ENCODE peak calls at places on chromosomes 12 and 14, in five cellular contexts. X, N, O, D and B are unnamed samples.

GRCh38 chr12:26090853-26091510 is 33.9 kb downstream of the BHLHE41 start:
- DNase-seq in X (no peak), N (no peak), O (peak; percentile 12), D (no peak), B (peak; percentile 41)

GRCh38 chr12:30754383-30754749 is 385 bp downstream of the CAPRIN2 start:
- DNase-seq in X (no peak), N (no peak), O (no peak), D (no peak), B (no peak)

GRCh38 chr12:68240975-68241374 is 12.4 kb downstream of the IL22 start:
- DNase-seq in X (no peak), N (peak; percentile 46), O (peak; percentile 57), D (peak; percentile 41), B (no peak)

GRCh38 chr14:102605026-102605425 is 12.6 kb downstream of the RCOR1 start:
- DNase-seq in X (no peak), N (no peak), O (no peak), D (no peak), B (peak; percentile 80)

GRCh38 chr12:57477710-57478681 is 1.7 kb downstream of the ARHGAP9 start:
- DNase-seq in X (no peak), N (peak; percentile 67), O (peak; percentile 48), D (peak; percentile 63), B (no peak)

GRCh38 chr14:61561657-61562276 is 133.5 kb upstream of the HIF1A start:
- DNase-seq in X (no peak), N (no peak), O (peak; percentile 99), D (peak; percentile 82), B (peak; percentile 84)

GRCh38 chr14:95519699-95520098 is 3.2 kb upstream of the SYNE3 start:
- DNase-seq in X (no peak), N (peak; percentile 63), O (peak; percentile 77), D (peak; percentile 79), B (peak; percentile 77)

GRCh38 chr14:95290769-95291440 is 28.8 kb downstream of the CLMN start:
- DNase-seq in X (no peak), N (no peak), O (no peak), D (no peak), B (peak; percentile 36)

GRCh38 chr14:105477659-105478623 is 3.3 kb downstream of the CRIP2 start:
- DNase-seq in X (no peak), N (peak; percentile 75), O (no peak), D (no peak), B (no peak)

GRCh38 chr12:22380029-22380428 is 45.5 kb upstream of the ST8SIA1 start:
- DNase-seq in X (no peak), N (no peak), O (no peak), D (no peak), B (no peak)

DNA sequence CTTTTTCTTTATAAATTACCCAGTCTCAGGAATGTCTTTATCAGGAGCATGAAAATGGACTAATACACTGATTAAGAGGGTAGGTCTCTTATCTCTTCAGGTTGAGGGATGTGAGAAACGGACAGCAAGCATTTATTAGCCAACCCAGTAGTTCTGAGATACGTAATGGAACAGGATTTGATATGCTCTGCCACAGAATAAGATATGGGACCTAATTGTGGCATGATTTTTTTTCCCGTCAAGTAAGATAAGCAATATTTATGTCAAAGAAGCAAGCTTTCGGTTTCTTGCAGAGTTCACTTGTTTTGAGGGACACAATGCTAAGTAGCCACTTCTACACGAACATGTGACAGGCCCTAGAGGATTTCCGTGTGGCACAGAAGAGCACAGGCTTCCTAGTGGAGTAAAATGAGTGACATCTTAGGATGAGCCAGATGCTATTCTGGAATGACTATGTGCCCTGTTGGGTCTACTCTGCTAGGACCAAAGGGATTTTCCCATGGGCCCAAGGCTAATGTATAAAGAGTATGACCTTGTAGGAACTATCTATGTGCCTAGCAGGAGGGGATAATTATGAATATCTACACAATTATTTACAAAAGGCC is 57.9 kb downstream of the SLC38A1 start:
- DNase-seq in X (no peak), N (no peak), O (no peak), D (no peak), B (no peak)
- H3K27ac ChIP-seq in X (no peak overlapping the region), N (peak overlapping the region; percentile 87), O (no peak overlapping the region), D (no peak overlapping the region), B (no peak overlapping the region)

GRCh38 chr14:89621009-89621421 is 204.0 kb upstream of the FOXN3 start:
- DNase-seq in X (no peak), N (peak; percentile 60), O (no peak), D (no peak), B (no peak)
- H3K27ac ChIP-seq in X (no peak overlapping the region), N (peak overlapping the region; percentile 80), O (no peak overlapping the region), D (peak overlapping the region; percentile 33), B (no peak overlapping the region)

GRCh38 chr12:55938826-55939501 is 8.0 kb downstream of the DGKA start:
- DNase-seq in X (no peak), N (no peak), O (no peak), D (no peak), B (no peak)

GRCh38 chr12:55937956-55938355 is 7.0 kb downstream of the DGKA start:
- DNase-seq in X (no peak), N (no peak), O (peak; percentile 17), D (no peak), B (peak; percentile 76)

GRCh38 chr12:55942577-55943136 is 11.7 kb downstream of the DGKA start:
- DNase-seq in X (no peak), N (no peak), O (no peak), D (no peak), B (no peak)

GRCh38 chr12:55942055-55942454 is 11.1 kb downstream of the DGKA start:
- DNase-seq in X (no peak), N (no peak), O (no peak), D (no peak), B (no peak)

GRCh38 chr12:55940065-55940732 is 9.2 kb downstream of the DGKA start:
- DNase-seq in X (peak; percentile 64), N (peak; percentile 86), O (peak; percentile 81), D (peak; percentile 86), B (peak; percentile 82)
- H3K27ac ChIP-seq in X (no peak overlapping the region), N (peak overlapping the region; percentile 48), O (no peak overlapping the region), D (no peak overlapping the region), B (peak overlapping the region; percentile 89)

GRCh38 chr12:115824936-115825602 is 452.4 kb downstream of the MED13L start:
- DNase-seq in X (no peak), N (no peak), O (no peak), D (no peak), B (no peak)

GRCh38 chr12:115830633-115831032 is 446.9 kb downstream of the MED13L start:
- DNase-seq in X (no peak), N (no peak), O (no peak), D (no peak), B (no peak)

GRCh38 chr12:115823635-115824034 is 453.9 kb downstream of the MED13L start:
- DNase-seq in X (no peak), N (no peak), O (no peak), D (no peak), B (no peak)

GRCh38 chr12:115830070-115830469 is 447.4 kb downstream of the MED13L start:
- DNase-seq in X (no peak), N (no peak), O (no peak), D (no peak), B (no peak)

GRCh38 chr12:115828151-115828550 is 449.3 kb downstream of the MED13L start:
- DNase-seq in X (no peak), N (no peak), O (no peak), D (no peak), B (no peak)
- H3K27ac ChIP-seq in X (no peak overlapping the region), N (no peak overlapping the region), O (no peak overlapping the region), D (no peak overlapping the region), B (no peak overlapping the region)

GRCh38 chr12:52515927-52516831 is 4.0 kb downstream of the KRT5 start:
- DNase-seq in X (no peak), N (no peak), O (no peak), D (no peak), B (no peak)
- H3K27ac ChIP-seq in X (peak overlapping the region; percentile 36), N (no peak overlapping the region), O (no peak overlapping the region), D (no peak overlapping the region), B (peak overlapping the region; percentile 100)

GRCh38 chr14:99592933-99593753 is 10.9 kb downstream of the CCDC85C start:
- DNase-seq in X (no peak), N (no peak), O (no peak), D (no peak), B (no peak)

GRCh38 chr14:99589651-99590530 is 14.1 kb downstream of the CCDC85C start:
- DNase-seq in X (no peak), N (no peak), O (no peak), D (no peak), B (no peak)

GRCh38 chr14:99593971-99594841 is 9.8 kb downstream of the CCDC85C start:
- DNase-seq in X (no peak), N (no peak), O (no peak), D (no peak), B (no peak)

GRCh38 chr14:99590746-99591555 is 13.1 kb downstream of the CCDC85C start:
- DNase-seq in X (no peak), N (no peak), O (peak; percentile 74), D (no peak), B (no peak)

DNA sequence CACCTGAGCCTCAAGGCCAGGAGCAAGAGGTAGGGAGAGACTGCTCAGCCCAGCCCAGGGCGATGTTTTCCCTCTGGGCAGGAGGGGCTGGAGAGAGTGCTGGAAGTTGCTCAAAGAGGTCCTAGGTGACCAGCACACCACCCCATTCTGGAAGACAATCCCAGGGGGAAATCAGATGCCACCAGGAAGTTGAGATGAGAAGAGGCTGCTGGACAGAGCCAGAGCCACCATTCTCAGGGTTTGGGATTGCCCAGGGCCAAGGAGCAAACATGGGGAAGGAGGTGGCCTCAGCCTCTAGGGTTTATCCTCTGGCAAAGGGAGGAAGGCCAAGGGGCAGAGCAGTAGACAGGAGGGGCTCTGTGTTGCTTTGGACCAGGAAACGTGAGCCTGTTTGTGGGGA is 11.6 kb downstream of the CCDC85C start:
- DNase-seq in X (no peak), N (no peak), O (no peak), D (no peak), B (no peak)
- H3K27ac ChIP-seq in X (no peak overlapping the region), N (no peak overlapping the region), O (no peak overlapping the region), D (peak overlapping the region; percentile 69), B (peak overlapping the region; percentile 3)

GRCh38 chr12:130053641-130054040 is 108.6 kb upstream of the FZD10 start:
- DNase-seq in X (no peak), N (no peak), O (no peak), D (no peak), B (no peak)
- H3K27ac ChIP-seq in X (no peak overlapping the region), N (no peak overlapping the region), O (no peak overlapping the region), D (no peak overlapping the region), B (no peak overlapping the region)

DNA sequence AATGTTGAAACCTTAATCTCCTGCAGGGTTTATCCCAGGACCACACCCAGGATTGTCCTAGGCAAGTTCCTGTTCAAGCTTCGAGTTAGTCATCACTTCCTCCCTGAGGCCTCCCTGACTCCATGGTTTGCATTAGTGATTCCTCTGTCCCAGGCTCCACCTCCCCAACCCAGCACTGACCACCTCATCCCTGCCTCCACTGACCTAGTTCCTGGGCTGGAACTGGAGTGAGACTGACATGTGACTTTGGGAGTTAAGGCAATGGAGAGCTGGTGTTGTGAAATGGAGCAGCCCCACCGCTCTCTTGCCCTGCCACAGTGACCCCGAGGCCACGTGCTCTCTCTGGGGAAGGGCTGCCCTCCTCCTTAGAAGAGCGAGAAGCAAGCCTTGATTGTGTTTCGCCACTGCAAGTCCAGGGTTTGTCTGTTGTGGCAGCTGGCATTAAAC is 15.8 kb upstream of the DTX1 start:
- DNase-seq in X (no peak), N (no peak), O (peak; percentile 43), D (peak; percentile 83), B (peak; percentile 92)
- H3K27ac ChIP-seq in X (no peak overlapping the region), N (no peak overlapping the region), O (no peak overlapping the region), D (peak overlapping the region; percentile 59), B (peak overlapping the region; percentile 95)

GRCh38 chr12:132030367-132031038 is 80.8 kb downstream of the EP400 start:
- DNase-seq in X (peak; percentile 41), N (no peak), O (peak; percentile 61), D (no peak), B (no peak)
- H3K27ac ChIP-seq in X (peak overlapping the region; percentile 82), N (no peak overlapping the region), O (no peak overlapping the region), D (no peak overlapping the region), B (no peak overlapping the region)